ENCODE peak calls at places on chromosomes 11 and 22, in six cellular contexts. One of them, this sample, is unnamed.

GRCh38 chr11:95767498-95767897 is 22.1 kb downstream of the FAM76B start:
- DNase-seq in lower lobe of right lung: no peak
- DNase-seq in adipocyte: peak; percentile 85
- DNase-seq in HFF-Myc: no peak
- DNase-seq in pancreas: no peak
- DNase-seq in dorsolateral prefrontal cortex: no peak
- DNase-seq in this sample: no peak

GRCh38 chr22:28882545-28882877 is 861 bp upstream of the ZNRF3 start:
- DNase-seq in lower lobe of right lung: no peak
- DNase-seq in adipocyte: peak; percentile 32
- DNase-seq in HFF-Myc: no peak
- DNase-seq in pancreas: no peak
- DNase-seq in dorsolateral prefrontal cortex: no peak
- DNase-seq in this sample: no peak

GRCh38 chr11:36454991-36455611 is 55.0 kb downstream of the TRAF6 start:
- DNase-seq in lower lobe of right lung: no peak
- DNase-seq in adipocyte: no peak
- DNase-seq in HFF-Myc: no peak
- DNase-seq in pancreas: no peak
- DNase-seq in dorsolateral prefrontal cortex: no peak
- DNase-seq in this sample: no peak

GRCh38 chr11:134712228-134713145 is 300.4 kb upstream of the B3GAT1 start:
- DNase-seq in lower lobe of right lung: no peak
- DNase-seq in adipocyte: no peak
- DNase-seq in HFF-Myc: no peak
- DNase-seq in pancreas: no peak
- DNase-seq in dorsolateral prefrontal cortex: no peak
- DNase-seq in this sample: no peak

GRCh38 chr11:3939211-3939610 is 83.7 kb downstream of the STIM1 start:
- DNase-seq in lower lobe of right lung: no peak
- DNase-seq in adipocyte: peak; percentile 81
- DNase-seq in HFF-Myc: no peak
- DNase-seq in pancreas: no peak
- DNase-seq in dorsolateral prefrontal cortex: no peak
- DNase-seq in this sample: no peak

GRCh38 chr22:49136041-49136815 is 691.4 kb downstream of the BRD1 start:
- DNase-seq in lower lobe of right lung: no peak
- DNase-seq in adipocyte: no peak
- DNase-seq in HFF-Myc: no peak
- DNase-seq in pancreas: no peak
- DNase-seq in dorsolateral prefrontal cortex: no peak
- DNase-seq in this sample: no peak

GRCh38 chr22:44402196-44403111 is 89.7 kb upstream of the SHISAL1 start:
- DNase-seq in lower lobe of right lung: no peak
- DNase-seq in adipocyte: no peak
- DNase-seq in HFF-Myc: no peak
- DNase-seq in pancreas: peak; percentile 14
- DNase-seq in dorsolateral prefrontal cortex: peak; percentile 6
- DNase-seq in this sample: peak; percentile 9

GRCh38 chr11:15967166-15967565 is 389.2 kb downstream of the SOX6 start:
- DNase-seq in lower lobe of right lung: no peak
- DNase-seq in adipocyte: peak; percentile 53
- DNase-seq in HFF-Myc: peak; percentile 24
- DNase-seq in pancreas: no peak
- DNase-seq in dorsolateral prefrontal cortex: no peak
- DNase-seq in this sample: no peak

GRCh38 chr11:73269353-73270088 is 2.6 kb upstream of the P2RY6 start:
- DNase-seq in lower lobe of right lung: peak; percentile 59
- DNase-seq in adipocyte: no peak
- DNase-seq in HFF-Myc: no peak
- DNase-seq in pancreas: no peak
- DNase-seq in dorsolateral prefrontal cortex: no peak
- DNase-seq in this sample: peak; percentile 31

GRCh38 chr22:44351685-44352377 is 39.1 kb upstream of the SHISAL1 start:
- DNase-seq in lower lobe of right lung: no peak
- DNase-seq in adipocyte: peak; percentile 92
- DNase-seq in HFF-Myc: peak; percentile 79
- DNase-seq in pancreas: no peak
- DNase-seq in dorsolateral prefrontal cortex: no peak
- DNase-seq in this sample: peak; percentile 13

GRCh38 chr11:134101292-134101691 is 32.4 kb downstream of the JAM3 start:
- DNase-seq in lower lobe of right lung: no peak
- DNase-seq in adipocyte: peak; percentile 74
- DNase-seq in HFF-Myc: no peak
- DNase-seq in pancreas: no peak
- DNase-seq in dorsolateral prefrontal cortex: no peak
- DNase-seq in this sample: no peak

GRCh38 chr11:87359401-87359800 is 321.7 kb downstream of the TMEM135 start:
- DNase-seq in lower lobe of right lung: no peak
- DNase-seq in adipocyte: no peak
- DNase-seq in HFF-Myc: no peak
- DNase-seq in pancreas: no peak
- DNase-seq in dorsolateral prefrontal cortex: no peak
- DNase-seq in this sample: peak; percentile 10

GRCh38 chr11:123193742-123194141 is 1.3 kb downstream of the CLMP start:
- DNase-seq in lower lobe of right lung: no peak
- DNase-seq in adipocyte: peak; percentile 55
- DNase-seq in HFF-Myc: no peak
- DNase-seq in pancreas: no peak
- DNase-seq in dorsolateral prefrontal cortex: no peak
- DNase-seq in this sample: no peak

GRCh38 chr11:123195182-123196059 is at the start of gene CLMP:
- DNase-seq in lower lobe of right lung: no peak
- DNase-seq in adipocyte: peak; percentile 89
- DNase-seq in HFF-Myc: no peak
- DNase-seq in pancreas: peak; percentile 63
- DNase-seq in dorsolateral prefrontal cortex: no peak
- DNase-seq in this sample: peak; percentile 42

GRCh38 chr11:123196060-123196714 is 1.1 kb upstream of the CLMP start:
- DNase-seq in lower lobe of right lung: no peak
- DNase-seq in adipocyte: no peak
- DNase-seq in HFF-Myc: no peak
- DNase-seq in pancreas: no peak
- DNase-seq in dorsolateral prefrontal cortex: no peak
- DNase-seq in this sample: no peak

GRCh38 chr11:123191939-123192338 is 3.1 kb downstream of the CLMP start:
- DNase-seq in lower lobe of right lung: no peak
- DNase-seq in adipocyte: no peak
- DNase-seq in HFF-Myc: no peak
- DNase-seq in pancreas: no peak
- DNase-seq in dorsolateral prefrontal cortex: no peak
- DNase-seq in this sample: no peak

GRCh38 chr11:123194308-123195181 is 503 bp downstream of the CLMP start:
- DNase-seq in lower lobe of right lung: no peak
- DNase-seq in adipocyte: peak; percentile 69
- DNase-seq in HFF-Myc: no peak
- DNase-seq in pancreas: peak; percentile 63
- DNase-seq in dorsolateral prefrontal cortex: no peak
- DNase-seq in this sample: peak; percentile 45
- H3K4me3 ChIP-seq in lower lobe of right lung: peak overlapping the region; percentile 51
- H3K4me3 ChIP-seq in adipocyte: peak overlapping the region; percentile 95
- H3K4me3 ChIP-seq in HFF-Myc: peak overlapping the region; percentile 82
- H3K4me3 ChIP-seq in pancreas: peak overlapping the region; percentile 23
- H3K4me3 ChIP-seq in dorsolateral prefrontal cortex: peak overlapping the region; percentile 56
- H3K4me3 ChIP-seq in this sample: peak overlapping the region; percentile 9

DNA sequence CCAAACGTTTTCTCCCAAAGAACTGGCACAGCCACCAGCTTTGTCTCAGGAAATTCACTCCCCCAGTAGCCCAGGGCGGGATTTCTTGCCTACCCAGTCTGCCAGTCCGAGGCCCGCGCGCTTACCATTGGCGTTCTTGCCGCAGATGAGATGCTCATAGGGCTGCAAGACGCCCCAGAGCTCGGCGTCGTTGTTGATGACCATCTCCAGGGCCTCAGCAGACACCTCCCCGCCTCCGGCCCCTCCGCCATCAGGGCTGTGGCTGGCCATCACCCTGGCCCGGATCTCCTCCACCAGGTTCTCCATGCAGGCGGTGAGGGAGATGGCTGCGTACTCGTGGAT is 1.3 kb downstream of the ABTB2 start:
- DNase-seq in lower lobe of right lung: no peak
- DNase-seq in adipocyte: no peak
- DNase-seq in HFF-Myc: no peak
- DNase-seq in pancreas: no peak
- DNase-seq in dorsolateral prefrontal cortex: no peak
- DNase-seq in this sample: no peak
- H3K4me3 ChIP-seq in lower lobe of right lung: peak overlapping the region; percentile 71
- H3K4me3 ChIP-seq in adipocyte: peak overlapping the region; percentile 85
- H3K4me3 ChIP-seq in HFF-Myc: peak overlapping the region; percentile 70
- H3K4me3 ChIP-seq in pancreas: peak overlapping the region; percentile 36
- H3K4me3 ChIP-seq in dorsolateral prefrontal cortex: peak overlapping the region; percentile 75
- H3K4me3 ChIP-seq in this sample: peak overlapping the region; percentile 31

DNA sequence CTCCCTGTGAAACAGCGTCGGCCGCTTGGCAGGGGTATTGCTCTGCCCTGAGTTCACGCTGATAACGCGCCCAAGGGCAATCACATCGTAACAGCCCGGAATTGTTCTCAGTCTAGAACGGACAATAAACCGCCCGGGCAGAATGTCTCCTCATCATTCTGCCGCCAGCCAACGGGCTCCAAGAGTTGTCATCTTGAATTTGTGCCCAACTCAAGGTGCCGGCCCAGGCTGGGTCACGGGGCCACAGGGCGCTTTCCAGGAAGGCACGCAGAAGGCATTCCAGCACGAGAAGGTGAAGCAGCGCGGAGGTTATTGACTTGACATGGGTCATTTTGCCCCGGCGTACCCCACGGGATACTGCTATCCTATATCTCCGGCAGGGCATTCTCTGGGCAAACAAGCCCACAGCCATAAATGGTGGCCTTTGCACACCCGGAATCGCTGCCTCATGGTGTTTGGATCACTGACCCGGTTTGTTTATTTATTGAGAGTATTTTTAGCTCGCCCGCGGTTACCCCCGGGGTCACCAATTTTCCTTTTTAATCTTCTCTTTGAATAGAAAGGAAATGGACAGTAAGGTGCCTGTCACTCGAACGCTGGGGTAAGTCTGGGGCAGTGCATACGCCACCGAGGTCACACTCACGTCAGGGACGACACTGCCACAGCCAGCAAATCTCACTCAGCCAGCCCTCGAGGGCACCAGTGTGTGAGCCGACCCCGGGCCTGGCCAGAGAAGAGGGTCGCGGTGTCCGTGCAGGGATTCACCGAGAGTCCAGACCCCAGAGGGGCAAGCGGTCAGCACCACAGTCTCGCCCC is 72.4 kb upstream of the FGF3 start:
- DNase-seq in lower lobe of right lung: no peak
- DNase-seq in adipocyte: no peak
- DNase-seq in HFF-Myc: no peak
- DNase-seq in pancreas: no peak
- DNase-seq in dorsolateral prefrontal cortex: no peak
- DNase-seq in this sample: peak; percentile 85
- H3K4me3 ChIP-seq in lower lobe of right lung: no peak overlapping the region
- H3K4me3 ChIP-seq in adipocyte: no peak overlapping the region
- H3K4me3 ChIP-seq in HFF-Myc: no peak overlapping the region
- H3K4me3 ChIP-seq in pancreas: no peak overlapping the region
- H3K4me3 ChIP-seq in dorsolateral prefrontal cortex: no peak overlapping the region
- H3K4me3 ChIP-seq in this sample: no peak overlapping the region

DNA sequence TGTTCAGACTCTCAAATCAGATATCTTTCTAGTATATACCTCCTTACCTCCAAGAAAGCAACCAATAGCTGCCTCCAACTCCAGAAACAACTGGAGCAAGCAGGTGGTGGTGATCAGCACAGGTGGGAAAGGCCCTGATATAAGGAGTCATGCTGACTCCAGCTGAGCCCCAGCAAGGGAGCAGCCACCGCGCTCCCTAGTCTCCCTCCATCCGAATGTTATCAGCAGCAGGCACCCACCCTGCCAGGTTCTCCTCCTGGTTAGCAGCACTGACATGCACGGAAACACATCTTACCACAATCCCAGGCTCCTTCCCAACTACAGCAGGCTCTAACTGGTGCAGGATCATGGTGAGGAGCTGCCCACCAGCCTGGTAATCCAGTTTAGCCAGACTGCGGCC is 18.5 kb upstream of the STK33 start:
- DNase-seq in lower lobe of right lung: no peak
- DNase-seq in adipocyte: no peak
- DNase-seq in HFF-Myc: no peak
- DNase-seq in pancreas: no peak
- DNase-seq in dorsolateral prefrontal cortex: no peak
- DNase-seq in this sample: no peak
- H3K4me3 ChIP-seq in lower lobe of right lung: no peak overlapping the region
- H3K4me3 ChIP-seq in adipocyte: no peak overlapping the region
- H3K4me3 ChIP-seq in HFF-Myc: no peak overlapping the region
- H3K4me3 ChIP-seq in pancreas: no peak overlapping the region
- H3K4me3 ChIP-seq in dorsolateral prefrontal cortex: no peak overlapping the region
- H3K4me3 ChIP-seq in this sample: no peak overlapping the region

DNA sequence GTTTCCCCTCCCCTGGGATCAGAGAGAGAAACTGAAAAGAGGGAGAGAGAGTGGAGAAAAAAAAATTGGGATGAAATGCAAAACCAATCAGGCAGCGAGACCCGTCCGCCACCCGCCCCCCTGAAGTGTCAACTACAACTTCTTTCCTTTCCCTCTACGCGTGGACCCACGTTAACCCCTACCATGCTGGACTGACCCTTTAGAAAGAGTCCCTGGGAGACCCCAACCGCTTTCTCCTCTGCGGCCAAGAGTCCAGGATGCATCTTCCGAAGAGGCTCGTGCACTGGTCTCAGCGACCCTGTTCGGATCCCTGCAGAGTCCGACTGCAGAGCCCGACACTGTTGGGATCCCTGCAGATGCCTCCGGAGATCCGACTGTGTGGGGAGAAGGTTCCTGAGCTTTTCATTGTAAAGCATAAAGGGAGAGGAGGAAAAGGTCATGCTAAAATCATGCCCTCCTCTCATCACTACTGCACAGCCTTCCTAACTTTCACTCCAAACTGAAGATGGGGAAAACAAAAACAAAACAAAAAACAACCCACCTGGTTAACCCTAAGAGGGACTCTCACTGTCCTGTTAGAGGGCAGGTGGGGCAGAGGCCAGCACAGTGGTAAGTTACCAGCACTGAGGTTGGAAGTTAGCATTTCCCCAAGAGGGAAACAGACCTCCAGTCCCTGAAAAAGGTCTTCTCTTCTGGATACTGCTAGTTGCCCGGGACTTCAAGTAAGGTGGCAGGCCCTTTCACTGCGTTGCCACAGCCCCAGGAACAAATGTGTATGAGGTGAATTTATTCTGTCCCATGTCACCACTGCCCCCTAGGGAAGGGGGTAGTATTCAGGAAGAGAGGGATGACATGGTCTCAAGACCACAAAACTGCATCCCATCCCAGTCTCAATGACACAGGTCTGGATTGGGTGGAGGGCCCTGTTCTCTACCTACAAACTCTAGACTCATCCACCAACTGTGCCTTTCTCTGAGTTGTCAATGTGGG is 578 bp upstream of the ADAMTS8 start:
- DNase-seq in lower lobe of right lung: no peak
- DNase-seq in adipocyte: no peak
- DNase-seq in HFF-Myc: no peak
- DNase-seq in pancreas: no peak
- DNase-seq in dorsolateral prefrontal cortex: no peak
- DNase-seq in this sample: no peak
- H3K4me3 ChIP-seq in lower lobe of right lung: peak overlapping the region; percentile 54
- H3K4me3 ChIP-seq in adipocyte: peak overlapping the region; percentile 68
- H3K4me3 ChIP-seq in HFF-Myc: no peak overlapping the region
- H3K4me3 ChIP-seq in pancreas: no peak overlapping the region
- H3K4me3 ChIP-seq in dorsolateral prefrontal cortex: peak overlapping the region; percentile 65
- H3K4me3 ChIP-seq in this sample: no peak overlapping the region

DNA sequence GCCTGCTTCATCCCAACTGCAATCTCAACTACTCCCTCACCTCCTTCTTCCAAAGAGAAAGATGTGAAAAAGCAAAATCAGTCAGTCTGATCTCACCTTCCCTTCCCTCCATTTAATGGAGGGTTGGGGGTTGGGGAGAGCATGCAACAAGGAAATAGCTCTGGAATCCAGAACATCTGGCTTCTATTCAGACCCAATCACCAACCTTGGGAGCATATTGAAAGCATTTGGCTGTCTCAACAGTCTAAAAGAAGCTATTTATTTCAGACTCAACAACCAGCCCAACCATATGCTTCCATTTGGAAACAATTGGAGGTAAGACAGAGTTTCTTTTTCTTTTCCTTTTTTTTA is 131.0 kb upstream of the UBASH3B start:
- DNase-seq in lower lobe of right lung: no peak
- DNase-seq in adipocyte: peak; percentile 65
- DNase-seq in HFF-Myc: peak; percentile 83
- DNase-seq in pancreas: no peak
- DNase-seq in dorsolateral prefrontal cortex: no peak
- DNase-seq in this sample: no peak
- H3K4me3 ChIP-seq in lower lobe of right lung: no peak overlapping the region
- H3K4me3 ChIP-seq in adipocyte: no peak overlapping the region
- H3K4me3 ChIP-seq in HFF-Myc: peak overlapping the region; percentile 8
- H3K4me3 ChIP-seq in pancreas: no peak overlapping the region
- H3K4me3 ChIP-seq in dorsolateral prefrontal cortex: no peak overlapping the region
- H3K4me3 ChIP-seq in this sample: no peak overlapping the region

This sample was measured in mucosa of descending colon.